ENCODE peak calls at places on chromosomes 13 and 19, in four cellular contexts. One of them, this sample, is unnamed.

GRCh38 chr13:78876915-78877549 is 218.1 kb upstream of the OBI1 start:
- DNase-seq in AG08396: no peak
- DNase-seq in fibroblast of villous mesenchyme: no peak
- DNase-seq in tibial nerve: no peak
- DNase-seq in this sample: no peak

GRCh38 chr13:95298971-95299627 is 2.2 kb downstream of the ABCC4 start:
- DNase-seq in AG08396: peak; percentile 59
- DNase-seq in fibroblast of villous mesenchyme: peak; percentile 79
- DNase-seq in tibial nerve: no peak
- DNase-seq in this sample: no peak

GRCh38 chr13:113220877-113221276 is 11.5 kb downstream of the CUL4A start:
- DNase-seq in tibial nerve: no peak
- DNase-seq in fibroblast of villous mesenchyme: peak; percentile 23
- DNase-seq in AG08396: no peak
- DNase-seq in this sample: peak; percentile 22

GRCh38 chr13:38180100-38180499 is 169.6 kb upstream of the UFM1 start:
- DNase-seq in AG08396: no peak
- DNase-seq in fibroblast of villous mesenchyme: no peak
- DNase-seq in tibial nerve: no peak
- DNase-seq in this sample: no peak

GRCh38 chr13:76619631-76620030 is 266.6 kb downstream of the KCTD12 start:
- DNase-seq in AG08396: no peak
- DNase-seq in fibroblast of villous mesenchyme: no peak
- DNase-seq in tibial nerve: no peak
- DNase-seq in this sample: no peak

GRCh38 chr19:43687660-43687997 is 17.7 kb upstream of the PLAUR start:
- DNase-seq in tibial nerve: no peak
- DNase-seq in AG08396: no peak
- DNase-seq in fibroblast of villous mesenchyme: no peak
- DNase-seq in this sample: no peak

GRCh38 chr19:36331353-36332228 is 47.4 kb downstream of the ZFP14 start:
- DNase-seq in AG08396: peak; percentile 94
- DNase-seq in fibroblast of villous mesenchyme: peak; percentile 85
- DNase-seq in tibial nerve: peak; percentile 74
- DNase-seq in this sample: peak; percentile 99

GRCh38 chr19:610071-610800 is 20.6 kb downstream of the HCN2 start:
- DNase-seq in AG08396: no peak
- DNase-seq in fibroblast of villous mesenchyme: no peak
- DNase-seq in tibial nerve: no peak
- DNase-seq in this sample: no peak

GRCh38 chr13:25778808-25779207 is 273.0 kb downstream of the SHISA2 start:
- DNase-seq in fibroblast of villous mesenchyme: no peak
- DNase-seq in AG08396: no peak
- DNase-seq in tibial nerve: no peak
- DNase-seq in this sample: no peak

GRCh38 chr19:28213476-28214082 is 999.4 kb downstream of the UQCRFS1 start:
- DNase-seq in tibial nerve: no peak
- DNase-seq in fibroblast of villous mesenchyme: no peak
- DNase-seq in AG08396: no peak
- DNase-seq in this sample: peak; percentile 34

GRCh38 chr13:78759704-78760103 is 100.7 kb upstream of the OBI1 start:
- DNase-seq in tibial nerve: no peak
- DNase-seq in fibroblast of villous mesenchyme: no peak
- DNase-seq in AG08396: no peak
- DNase-seq in this sample: peak; percentile 43

GRCh38 chr13:112056284-112056727 is 10.6 kb upstream of the SOX1 start:
- DNase-seq in AG08396: no peak
- DNase-seq in fibroblast of villous mesenchyme: no peak
- DNase-seq in tibial nerve: no peak
- DNase-seq in this sample: peak; percentile 88

GRCh38 chr13:75936791-75937190 is 300.7 kb downstream of the LMO7 start:
- DNase-seq in AG08396: no peak
- DNase-seq in fibroblast of villous mesenchyme: no peak
- DNase-seq in tibial nerve: no peak
- DNase-seq in this sample: no peak

GRCh38 chr19:48480476-48481190 is 11.5 kb downstream of the CYTH2 start:
- DNase-seq in fibroblast of villous mesenchyme: peak; percentile 29
- DNase-seq in AG08396: peak; percentile 63
- DNase-seq in tibial nerve: peak; percentile 48
- DNase-seq in this sample: peak; percentile 71

GRCh38 chr19:55494172-55494761 is 6.0 kb downstream of the SSC5D start:
- DNase-seq in AG08396: peak; percentile 81
- DNase-seq in fibroblast of villous mesenchyme: peak; percentile 56
- DNase-seq in tibial nerve: no peak
- DNase-seq in this sample: no peak

GRCh38 chr13:93730780-93731179 is 504.2 kb downstream of the GPC6 start:
- DNase-seq in fibroblast of villous mesenchyme: peak; percentile 35
- DNase-seq in tibial nerve: no peak
- DNase-seq in AG08396: no peak
- DNase-seq in this sample: no peak

GRCh38 chr19:35257113-35257461 is 8.3 kb downstream of the LSR start:
- DNase-seq in fibroblast of villous mesenchyme: no peak
- DNase-seq in AG08396: no peak
- DNase-seq in tibial nerve: no peak
- DNase-seq in this sample: no peak

GRCh38 chr13:46076827-46077226 is 24.3 kb upstream of the ZC3H13 start:
- DNase-seq in AG08396: no peak
- DNase-seq in tibial nerve: no peak
- DNase-seq in fibroblast of villous mesenchyme: no peak
- DNase-seq in this sample: no peak

GRCh38 chr13:30422056-30422914 is at the start of gene UBE2L5:
- DNase-seq in fibroblast of villous mesenchyme: peak; percentile 88
- DNase-seq in tibial nerve: peak; percentile 54
- DNase-seq in AG08396: peak; percentile 77
- DNase-seq in this sample: peak; percentile 74

GRCh38 chr13:29918845-29919244 is 68.4 kb upstream of the UBL3 start:
- DNase-seq in AG08396: peak; percentile 34
- DNase-seq in fibroblast of villous mesenchyme: peak; percentile 58
- DNase-seq in tibial nerve: no peak
- DNase-seq in this sample: no peak

GRCh38 chr13:75694742-75695141 is 58.6 kb downstream of the LMO7 start:
- DNase-seq in AG08396: no peak
- DNase-seq in fibroblast of villous mesenchyme: peak; percentile 33
- DNase-seq in tibial nerve: no peak
- DNase-seq in this sample: no peak

GRCh38 chr13:98416408-98416807 is 160.5 kb downstream of the STK24 start:
- DNase-seq in fibroblast of villous mesenchyme: no peak
- DNase-seq in AG08396: no peak
- DNase-seq in tibial nerve: no peak
- DNase-seq in this sample: no peak

GRCh38 chr13:75489502-75490263 is 7.7 kb upstream of the TBC1D4 start:
- DNase-seq in AG08396: peak; percentile 41
- DNase-seq in tibial nerve: no peak
- DNase-seq in fibroblast of villous mesenchyme: peak; percentile 89
- DNase-seq in this sample: no peak

GRCh38 chr19:44752123-44752815 is 3.8 kb downstream of the BCL3 start:
- DNase-seq in AG08396: no peak
- DNase-seq in tibial nerve: no peak
- DNase-seq in fibroblast of villous mesenchyme: no peak
- DNase-seq in this sample: no peak

GRCh38 chr19:47663435-47663910 is 49.7 kb upstream of the EHD2 start:
- DNase-seq in tibial nerve: no peak
- DNase-seq in fibroblast of villous mesenchyme: peak; percentile 97
- DNase-seq in AG08396: peak; percentile 81
- DNase-seq in this sample: no peak

GRCh38 chr19:10554760-10555612 is 10.8 kb downstream of the KRI1 start:
- DNase-seq in tibial nerve: no peak
- DNase-seq in AG08396: no peak
- DNase-seq in fibroblast of villous mesenchyme: no peak
- DNase-seq in this sample: no peak

GRCh38 chr13:95677564-95678386 is 836 bp downstream of the DNAJC3 start:
- DNase-seq in fibroblast of villous mesenchyme: peak; percentile 27
- DNase-seq in AG08396: peak; percentile 45
- DNase-seq in tibial nerve: no peak
- DNase-seq in this sample: peak; percentile 61

GRCh38 chr19:49683814-49684250 is 5.6 kb upstream of the ADM5 start:
- DNase-seq in AG08396: no peak
- DNase-seq in fibroblast of villous mesenchyme: no peak
- DNase-seq in tibial nerve: no peak
- DNase-seq in this sample: no peak

GRCh38 chr19:3250675-3251074 is 26.2 kb downstream of the CELF5 start:
- DNase-seq in tibial nerve: peak; percentile 14
- DNase-seq in AG08396: peak; percentile 43
- DNase-seq in fibroblast of villous mesenchyme: peak; percentile 10
- DNase-seq in this sample: peak; percentile 62

GRCh38 chr19:7533281-7533819 is 2.2 kb upstream of the PNPLA6 start:
- DNase-seq in AG08396: no peak
- DNase-seq in tibial nerve: peak; percentile 42
- DNase-seq in fibroblast of villous mesenchyme: peak; percentile 55
- DNase-seq in this sample: peak; percentile 72

GRCh38 chr19:12331211-12331941 is 2.1 kb downstream of the ZNF563 start:
- DNase-seq in fibroblast of villous mesenchyme: no peak
- DNase-seq in AG08396: no peak
- DNase-seq in tibial nerve: no peak
- DNase-seq in this sample: no peak